ENCODE peak calls at places on chromosomes 7 and 10, in eight cellular contexts. L, H, V, P, Z, R, C and F are unnamed samples. For H3K27me3, the result is how much of the 10 kb centered on the place peaks cover.

GRCh38 chr7:36884863-36885262 is 160.6 kb upstream of the AOAH start:
- DNase-seq in H (no peak), Z (no peak), P (no peak), L (no peak), V (no peak), R (no peak), C (no peak), F (no peak)

GRCh38 chr7:94662548-94662947 is 6.6 kb upstream of the SGCE start:
- DNase-seq in H (no peak), V (no peak), P (no peak), Z (no peak), R (no peak), C (no peak), L (no peak), F (no peak)

GRCh38 chr10:46022978-46023702 is 7.3 kb downstream of the NCOA4 start:
- DNase-seq in H (peak), V (peak), P (peak), R (peak), L (peak), C (peak), Z (peak), F (peak)

GRCh38 chr7:82319674-82320118 is 123.9 kb downstream of the CACNA2D1 start:
- DNase-seq in L (no peak), Z (peak), V (no peak), H (peak), R (peak), P (peak), C (peak), F (peak)

GRCh38 chr10:3772349-3773222 is 12.4 kb downstream of the KLF6 start:
- DNase-seq in C (peak), H (no peak), L (no peak), P (no peak), R (no peak), Z (peak), V (no peak), F (peak)

GRCh38 chr10:127449491-127449890 is 99.6 kb upstream of the NPS start:
- DNase-seq in C (no peak), H (no peak), R (no peak), L (no peak), Z (no peak), P (no peak), V (no peak), F (no peak)

GRCh38 chr7:137923380-137923779 is 76.6 kb upstream of the DGKI start:
- DNase-seq in R (no peak), Z (no peak), L (no peak), H (no peak), P (peak), V (peak), C (peak), F (peak)

GRCh38 chr10:48765039-48765438 is 80.4 kb downstream of the WDFY4 start:
- DNase-seq in V (no peak), R (no peak), H (no peak), C (no peak), L (no peak), Z (no peak), P (no peak), F (no peak)

GRCh38 chr10:70247360-70247759 is 14.1 kb upstream of the PPA1 start:
- DNase-seq in L (no peak), Z (no peak), R (no peak), P (no peak), C (no peak), H (no peak), V (no peak), F (no peak)

GRCh38 chr10:116752969-116753665 is 10.8 kb upstream of the HSPA12A start:
- DNase-seq in V (no peak), H (no peak), P (no peak), Z (no peak), C (no peak), R (no peak), L (no peak), F (no peak)

GRCh38 chr7:20697351-20697750 is 81.9 kb downstream of the ABCB5 start:
- DNase-seq in V (no peak), C (no peak), Z (no peak), R (no peak), H (no peak), P (peak), L (no peak), F (no peak)

GRCh38 chr10:7477538-7478334 is 66.9 kb upstream of the SFMBT2 start:
- DNase-seq in C (no peak), P (no peak), Z (no peak), R (peak), H (no peak), L (no peak), V (no peak), F (no peak)
- H3K4me3 ChIP-seq in C (no peak), P (no peak), Z (no peak), R (no peak), H (no peak), L (no peak), V (no peak), F (no peak)

GRCh38 chr10:47297796-47298540 is 2.0 kb upstream of the GDF10 start:
- DNase-seq in R (no peak), Z (no peak), H (no peak), C (no peak), L (no peak), V (no peak), P (no peak), F (no peak)

GRCh38 chr10:47295411-47295810 is 4.6 kb upstream of the GDF10 start:
- DNase-seq in P (no peak), V (no peak), H (no peak), Z (no peak), R (no peak), C (no peak), L (no peak), F (no peak)

GRCh38 chr10:47298730-47299129 is 1.3 kb upstream of the GDF10 start:
- DNase-seq in H (no peak), L (no peak), Z (no peak), P (no peak), R (no peak), V (no peak), C (no peak), F (no peak)

GRCh38 chr10:47296111-47296894 is 3.7 kb upstream of the GDF10 start:
- DNase-seq in H (no peak), Z (no peak), R (no peak), P (no peak), C (no peak), L (no peak), V (no peak), F (no peak)

DNA sequence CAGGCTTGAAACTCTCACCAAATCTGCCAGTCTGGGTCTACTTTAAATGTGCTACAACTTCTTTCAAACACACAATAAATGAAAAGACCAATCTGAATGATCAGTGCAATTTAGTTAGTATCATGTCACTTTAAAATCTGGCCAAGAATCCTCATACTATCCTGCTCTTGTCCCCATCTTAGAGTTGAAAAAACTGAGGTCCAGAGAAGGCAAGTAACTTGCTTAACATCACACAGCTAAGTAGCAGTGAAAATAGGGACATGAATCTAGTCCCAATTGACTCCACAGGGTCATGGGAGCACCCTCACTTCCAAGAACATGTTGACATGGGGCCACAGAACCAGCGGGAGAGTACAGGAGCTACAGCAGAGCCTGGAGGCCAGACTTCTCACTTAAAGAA is 3.1 kb upstream of the GDF10 start:
- DNase-seq in L (no peak), C (no peak), P (no peak), Z (no peak), V (no peak), H (no peak), R (no peak), F (no peak)
- H3K27me3 ChIP-seq in L (half or more), C (half or more), P (under half), Z (under half), V (under half), H (half or more), R (under half), F (under half)

GRCh38 chr10:119640875-119641526 is 10.2 kb upstream of the BAG3 start:
- DNase-seq in C (no peak), L (no peak), H (no peak), P (no peak), R (no peak), V (no peak), Z (no peak), F (no peak)

GRCh38 chr10:119644994-119645393 is 6.2 kb upstream of the BAG3 start:
- DNase-seq in R (no peak), V (no peak), L (no peak), Z (no peak), C (no peak), H (no peak), P (no peak), F (no peak)

GRCh38 chr10:119643306-119644214 is 7.6 kb upstream of the BAG3 start:
- DNase-seq in P (peak), L (no peak), V (no peak), R (no peak), H (no peak), Z (no peak), C (no peak), F (no peak)

GRCh38 chr10:119642556-119643111 is 8.5 kb upstream of the BAG3 start:
- DNase-seq in P (peak), V (no peak), C (no peak), H (no peak), L (no peak), Z (peak), R (no peak), F (no peak)

DNA sequence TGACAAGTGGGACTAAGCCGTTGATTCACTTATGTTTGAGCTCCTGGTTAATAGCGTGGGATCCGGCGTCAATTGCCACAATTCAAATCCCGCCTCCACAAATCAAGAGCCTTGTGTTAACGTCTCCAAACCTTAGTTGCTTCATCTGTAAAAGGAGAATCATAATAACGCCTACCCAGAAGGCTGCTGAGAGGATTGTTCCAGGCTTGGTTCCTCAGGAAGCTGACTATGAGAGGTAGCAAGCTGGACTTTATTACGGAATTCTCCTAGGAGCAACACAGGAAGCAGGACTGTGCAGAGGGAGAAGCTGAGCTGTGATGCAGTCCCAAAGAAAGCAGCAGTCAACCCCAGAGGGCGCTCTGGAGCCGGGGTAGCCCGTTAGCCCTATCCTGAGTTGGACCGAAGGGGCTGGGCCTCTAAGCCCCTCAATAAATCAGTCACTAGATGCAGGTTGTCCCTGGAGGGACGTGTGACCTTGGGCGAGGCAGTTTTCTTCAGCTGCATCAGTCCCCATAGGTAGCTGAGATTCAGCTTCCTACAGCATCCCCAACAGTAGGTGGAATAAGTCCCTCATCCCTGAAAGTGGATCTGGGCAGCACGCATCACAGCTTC is 6.9 kb upstream of the BAG3 start:
- DNase-seq in P (no peak), C (no peak), V (no peak), R (no peak), L (no peak), Z (no peak), H (no peak), F (no peak)
- TF ChIP-seq CTCF in P (peak), C (peak), V (peak), R (no peak), L (peak), Z (peak), H (peak), F (peak)

GRCh38 chr7:100965723-100966541 is 3.4 kb upstream of the MUC12 start:
- DNase-seq in L (peak), R (peak), P (peak), H (no peak), Z (peak), V (no peak), C (no peak), F (peak)
- H3K4me3 ChIP-seq in L (peak), R (no peak), P (no peak), H (no peak), Z (no peak), V (peak), C (no peak), F (peak)

GRCh38 chr10:1708746-1709145 is 28.6 kb downstream of the ADARB2 start:
- DNase-seq in C (no peak), Z (no peak), H (no peak), L (no peak), R (no peak), P (no peak), V (no peak), F (no peak)

GRCh38 chr10:1706711-1707110 is 30.6 kb downstream of the ADARB2 start:
- DNase-seq in H (no peak), C (no peak), L (no peak), Z (no peak), P (no peak), V (no peak), R (no peak), F (no peak)

GRCh38 chr10:1706256-1706655 is 31.1 kb downstream of the ADARB2 start:
- DNase-seq in V (no peak), R (no peak), Z (no peak), C (no peak), H (no peak), L (no peak), P (no peak), F (no peak)
- H3K27me3 ChIP-seq in V (under half), R (under half), Z (under half), C (under half), H (under half), L (under half), P (under half), F (under half)

DNA sequence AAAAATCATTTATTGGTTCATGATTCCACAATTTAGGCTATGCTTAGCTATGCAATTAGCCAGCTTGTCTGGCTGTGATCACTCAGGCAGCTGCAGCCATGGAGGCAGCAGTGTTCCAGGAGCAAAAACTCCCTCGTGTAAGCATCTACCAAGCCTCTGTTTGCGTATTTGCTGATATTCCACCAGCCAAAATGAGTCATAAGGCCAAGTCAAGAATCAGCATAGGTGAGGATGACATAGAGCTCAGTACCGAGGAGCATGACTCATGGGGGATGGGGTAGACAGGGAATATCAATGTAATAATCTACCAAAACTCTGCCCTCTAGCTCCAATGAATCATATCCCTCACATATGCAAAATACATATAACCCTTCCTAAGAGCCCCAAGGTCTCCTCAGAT is 63.3 kb downstream of the IMMP2L start:
- DNase-seq in Z (peak), H (peak), C (peak), L (peak), R (no peak), P (peak), V (peak), F (peak)
- TF ChIP-seq CTCF in Z (no peak), H (no peak), C (no peak), L (no peak), R (no peak), P (no peak), V (no peak), F (peak)